ENCODE peak calls at places on chromosomes 11 and 22, in seven cellular contexts. One of them, this sample, is unnamed.
A peak's percentile ranks its signal among the peaks of the same experiment; 100 is the strongest.

GRCh38 chr11:789951-790350 is at the start of gene CEND1:
- DNase-seq in A549: peak; percentile 44
- DNase-seq in neural crest cell: no peak
- DNase-seq in stimulated activated CD8-positive, alpha-beta memory T cell treated with anti-CD3 and anti-CD28 coated beads, Interleukin-7, amount 100 ng/mL, for 48 hours: no peak
- DNase-seq in NCI-H345: peak; percentile 74
- DNase-seq in iPS DF 6.9: no peak
- DNase-seq in T-helper 1 cell: no peak
- DNase-seq in this sample: no peak

GRCh38 chr22:36110306-36110791 is 50.2 kb downstream of the APOL3 start:
- DNase-seq in iPS DF 6.9: no peak
- DNase-seq in stimulated activated CD8-positive, alpha-beta memory T cell treated with anti-CD3 and anti-CD28 coated beads, Interleukin-7, amount 100 ng/mL, for 48 hours: no peak
- DNase-seq in neural crest cell: no peak
- DNase-seq in T-helper 1 cell: no peak
- DNase-seq in A549: no peak
- DNase-seq in NCI-H345: no peak
- DNase-seq in this sample: no peak

GRCh38 chr11:130553306-130553705 is 104.9 kb downstream of the ADAMTS15 start:
- DNase-seq in NCI-H345: no peak
- DNase-seq in A549: no peak
- DNase-seq in stimulated activated CD8-positive, alpha-beta memory T cell treated with anti-CD3 and anti-CD28 coated beads, Interleukin-7, amount 100 ng/mL, for 48 hours: no peak
- DNase-seq in iPS DF 6.9: no peak
- DNase-seq in T-helper 1 cell: no peak
- DNase-seq in neural crest cell: no peak
- DNase-seq in this sample: no peak

GRCh38 chr11:34065505-34066203 is 14.1 kb downstream of the CAPRIN1 start:
- DNase-seq in neural crest cell: no peak
- DNase-seq in NCI-H345: no peak
- DNase-seq in iPS DF 6.9: no peak
- DNase-seq in stimulated activated CD8-positive, alpha-beta memory T cell treated with anti-CD3 and anti-CD28 coated beads, Interleukin-7, amount 100 ng/mL, for 48 hours: no peak
- DNase-seq in T-helper 1 cell: no peak
- DNase-seq in A549: no peak
- DNase-seq in this sample: no peak

GRCh38 chr11:113387605-113388211 is at the start of gene ANKK1:
- DNase-seq in iPS DF 6.9: peak; percentile 29
- DNase-seq in A549: no peak
- DNase-seq in NCI-H345: no peak
- DNase-seq in T-helper 1 cell: no peak
- DNase-seq in neural crest cell: peak; percentile 19
- DNase-seq in stimulated activated CD8-positive, alpha-beta memory T cell treated with anti-CD3 and anti-CD28 coated beads, Interleukin-7, amount 100 ng/mL, for 48 hours: no peak
- DNase-seq in this sample: no peak

GRCh38 chr11:32885556-32885955 is 7.1 kb upstream of the QSER1 start:
- DNase-seq in NCI-H345: no peak
- DNase-seq in iPS DF 6.9: no peak
- DNase-seq in A549: no peak
- DNase-seq in T-helper 1 cell: no peak
- DNase-seq in stimulated activated CD8-positive, alpha-beta memory T cell treated with anti-CD3 and anti-CD28 coated beads, Interleukin-7, amount 100 ng/mL, for 48 hours: no peak
- DNase-seq in neural crest cell: no peak
- DNase-seq in this sample: no peak

GRCh38 chr22:30328466-30329049 is 1.8 kb upstream of the TBC1D10A start:
- DNase-seq in neural crest cell: no peak
- DNase-seq in T-helper 1 cell: no peak
- DNase-seq in A549: no peak
- DNase-seq in stimulated activated CD8-positive, alpha-beta memory T cell treated with anti-CD3 and anti-CD28 coated beads, Interleukin-7, amount 100 ng/mL, for 48 hours: no peak
- DNase-seq in NCI-H345: no peak
- DNase-seq in iPS DF 6.9: no peak
- DNase-seq in this sample: no peak

GRCh38 chr11:1844221-1845094 is 5.7 kb downstream of the TNNI2 start:
- DNase-seq in A549: no peak
- DNase-seq in iPS DF 6.9: no peak
- DNase-seq in neural crest cell: no peak
- DNase-seq in stimulated activated CD8-positive, alpha-beta memory T cell treated with anti-CD3 and anti-CD28 coated beads, Interleukin-7, amount 100 ng/mL, for 48 hours: no peak
- DNase-seq in T-helper 1 cell: no peak
- DNase-seq in NCI-H345: no peak
- DNase-seq in this sample: no peak

GRCh38 chr11:94586546-94586945 is 19.4 kb downstream of the PIWIL4 start:
- DNase-seq in A549: no peak
- DNase-seq in NCI-H345: no peak
- DNase-seq in stimulated activated CD8-positive, alpha-beta memory T cell treated with anti-CD3 and anti-CD28 coated beads, Interleukin-7, amount 100 ng/mL, for 48 hours: no peak
- DNase-seq in T-helper 1 cell: no peak
- DNase-seq in neural crest cell: no peak
- DNase-seq in iPS DF 6.9: no peak
- DNase-seq in this sample: no peak

GRCh38 chr11:94455861-94456260 is 37.8 kb downstream of the MRE11 start:
- DNase-seq in stimulated activated CD8-positive, alpha-beta memory T cell treated with anti-CD3 and anti-CD28 coated beads, Interleukin-7, amount 100 ng/mL, for 48 hours: no peak
- DNase-seq in A549: no peak
- DNase-seq in neural crest cell: no peak
- DNase-seq in iPS DF 6.9: no peak
- DNase-seq in T-helper 1 cell: no peak
- DNase-seq in NCI-H345: no peak
- DNase-seq in this sample: no peak

GRCh38 chr22:29700949-29701927 is 18.6 kb upstream of the CABP7 start:
- DNase-seq in NCI-H345: peak; percentile 68
- DNase-seq in neural crest cell: no peak
- DNase-seq in stimulated activated CD8-positive, alpha-beta memory T cell treated with anti-CD3 and anti-CD28 coated beads, Interleukin-7, amount 100 ng/mL, for 48 hours: no peak
- DNase-seq in T-helper 1 cell: no peak
- DNase-seq in A549: peak; percentile 31
- DNase-seq in iPS DF 6.9: no peak
- DNase-seq in this sample: peak; percentile 72

GRCh38 chr22:29478326-29479276 is 1.4 kb upstream of the NEFH start:
- DNase-seq in iPS DF 6.9: no peak
- DNase-seq in neural crest cell: peak; percentile 32
- DNase-seq in T-helper 1 cell: no peak
- DNase-seq in stimulated activated CD8-positive, alpha-beta memory T cell treated with anti-CD3 and anti-CD28 coated beads, Interleukin-7, amount 100 ng/mL, for 48 hours: no peak
- DNase-seq in NCI-H345: no peak
- DNase-seq in A549: peak; percentile 28
- DNase-seq in this sample: no peak

GRCh38 chr11:73889019-73889418 is 12.2 kb downstream of the PAAF1 start:
- DNase-seq in iPS DF 6.9: no peak
- DNase-seq in stimulated activated CD8-positive, alpha-beta memory T cell treated with anti-CD3 and anti-CD28 coated beads, Interleukin-7, amount 100 ng/mL, for 48 hours: no peak
- DNase-seq in A549: no peak
- DNase-seq in NCI-H345: no peak
- DNase-seq in T-helper 1 cell: no peak
- DNase-seq in neural crest cell: no peak
- DNase-seq in this sample: no peak

GRCh38 chr11:1031121-1031899 is 5.2 kb downstream of the MUC6 start:
- DNase-seq in stimulated activated CD8-positive, alpha-beta memory T cell treated with anti-CD3 and anti-CD28 coated beads, Interleukin-7, amount 100 ng/mL, for 48 hours: no peak
- DNase-seq in neural crest cell: no peak
- DNase-seq in A549: no peak
- DNase-seq in iPS DF 6.9: no peak
- DNase-seq in T-helper 1 cell: no peak
- DNase-seq in NCI-H345: no peak
- DNase-seq in this sample: no peak

GRCh38 chr11:44842219-44842618 is 108.5 kb downstream of the TP53I11 start:
- DNase-seq in iPS DF 6.9: no peak
- DNase-seq in A549: no peak
- DNase-seq in NCI-H345: no peak
- DNase-seq in stimulated activated CD8-positive, alpha-beta memory T cell treated with anti-CD3 and anti-CD28 coated beads, Interleukin-7, amount 100 ng/mL, for 48 hours: no peak
- DNase-seq in neural crest cell: no peak
- DNase-seq in T-helper 1 cell: no peak
- DNase-seq in this sample: no peak

GRCh38 chr11:111370902-111371578 is 8.0 kb downstream of the POU2AF1 start:
- DNase-seq in neural crest cell: no peak
- DNase-seq in T-helper 1 cell: no peak
- DNase-seq in stimulated activated CD8-positive, alpha-beta memory T cell treated with anti-CD3 and anti-CD28 coated beads, Interleukin-7, amount 100 ng/mL, for 48 hours: peak; percentile 50
- DNase-seq in A549: no peak
- DNase-seq in iPS DF 6.9: no peak
- DNase-seq in NCI-H345: no peak
- DNase-seq in this sample: no peak

GRCh38 chr11:15053201-15053685 is 20.1 kb upstream of the CALCB start:
- DNase-seq in iPS DF 6.9: no peak
- DNase-seq in NCI-H345: no peak
- DNase-seq in A549: no peak
- DNase-seq in stimulated activated CD8-positive, alpha-beta memory T cell treated with anti-CD3 and anti-CD28 coated beads, Interleukin-7, amount 100 ng/mL, for 48 hours: no peak
- DNase-seq in T-helper 1 cell: no peak
- DNase-seq in neural crest cell: no peak
- DNase-seq in this sample: no peak

GRCh38 chr11:93767018-93767417 is 17.1 kb upstream of the MED17 start:
- DNase-seq in neural crest cell: no peak
- DNase-seq in stimulated activated CD8-positive, alpha-beta memory T cell treated with anti-CD3 and anti-CD28 coated beads, Interleukin-7, amount 100 ng/mL, for 48 hours: no peak
- DNase-seq in A549: no peak
- DNase-seq in T-helper 1 cell: no peak
- DNase-seq in NCI-H345: no peak
- DNase-seq in iPS DF 6.9: no peak
- DNase-seq in this sample: no peak

GRCh38 chr11:95977534-95978174 is 53.7 kb upstream of the MTMR2 start:
- DNase-seq in NCI-H345: no peak
- DNase-seq in T-helper 1 cell: no peak
- DNase-seq in neural crest cell: no peak
- DNase-seq in A549: peak; percentile 54
- DNase-seq in stimulated activated CD8-positive, alpha-beta memory T cell treated with anti-CD3 and anti-CD28 coated beads, Interleukin-7, amount 100 ng/mL, for 48 hours: no peak
- DNase-seq in iPS DF 6.9: no peak
- DNase-seq in this sample: peak; percentile 57